ENCODE peak calls at places on chromosomes 16 and 17, in five cellular contexts. One of them, this sample, is unnamed.

GRCh38 chr17:732788-733720 is 658 bp downstream of the TLCD3A start:
- DNase-seq in GM10248: peak; percentile 52
- DNase-seq in B cell: peak; percentile 37
- DNase-seq in K562: peak; percentile 34
- DNase-seq in HCT116: no peak
- DNase-seq in this sample: no peak

GRCh38 chr17:67490471-67490870 is 113.4 kb downstream of the PITPNC1 start:
- DNase-seq in K562: no peak
- DNase-seq in HCT116: no peak
- DNase-seq in B cell: no peak
- DNase-seq in GM10248: no peak
- DNase-seq in this sample: no peak

GRCh38 chr17:43366809-43367587 is 31.8 kb upstream of the ARL4D start:
- DNase-seq in HCT116: no peak
- DNase-seq in GM10248: no peak
- DNase-seq in K562: no peak
- DNase-seq in B cell: no peak
- DNase-seq in this sample: no peak

GRCh38 chr17:44960654-44961053 is 7.4 kb downstream of the C1QL1 start:
- DNase-seq in GM10248: no peak
- DNase-seq in K562: no peak
- DNase-seq in HCT116: no peak
- DNase-seq in B cell: no peak
- DNase-seq in this sample: peak; percentile 8

GRCh38 chr16:59913666-59914065 is 1179.5 kb upstream of the GOT2 start:
- DNase-seq in GM10248: no peak
- DNase-seq in K562: no peak
- DNase-seq in B cell: no peak
- DNase-seq in HCT116: no peak
- DNase-seq in this sample: no peak

GRCh38 chr17:16189791-16190348 is 25.5 kb downstream of the NCOR1 start:
- DNase-seq in GM10248: no peak
- DNase-seq in K562: no peak
- DNase-seq in HCT116: no peak
- DNase-seq in B cell: no peak
- DNase-seq in this sample: no peak

GRCh38 chr16:68760671-68761275 is 23.7 kb downstream of the CDH1 start:
- DNase-seq in HCT116: no peak
- DNase-seq in GM10248: peak; percentile 74
- DNase-seq in B cell: no peak
- DNase-seq in K562: peak; percentile 54
- DNase-seq in this sample: no peak

GRCh38 chr17:30064738-30065137 is 51.9 kb upstream of the NSRP1 start:
- DNase-seq in HCT116: no peak
- DNase-seq in B cell: no peak
- DNase-seq in GM10248: no peak
- DNase-seq in K562: no peak
- DNase-seq in this sample: no peak

GRCh38 chr17:50668838-50669581 is 34.3 kb downstream of the ABCC3 start:
- DNase-seq in B cell: no peak
- DNase-seq in K562: no peak
- DNase-seq in GM10248: no peak
- DNase-seq in HCT116: no peak
- DNase-seq in this sample: no peak

GRCh38 chr17:27555364-27555763 is 75.6 kb upstream of the LGALS9 start:
- DNase-seq in B cell: no peak
- DNase-seq in HCT116: no peak
- DNase-seq in K562: no peak
- DNase-seq in GM10248: no peak
- DNase-seq in this sample: no peak

GRCh38 chr16:72024862-72025382 is 16.4 kb downstream of the DHODH start:
- DNase-seq in GM10248: no peak
- DNase-seq in B cell: no peak
- DNase-seq in HCT116: no peak
- DNase-seq in K562: no peak
- DNase-seq in this sample: no peak

GRCh38 chr16:21117567-21117966 is 33.1 kb downstream of the DNAH3 start:
- DNase-seq in B cell: no peak
- DNase-seq in HCT116: no peak
- DNase-seq in GM10248: no peak
- DNase-seq in K562: no peak
- DNase-seq in this sample: no peak

GRCh38 chr17:66667491-66668030 is 167.4 kb upstream of the CACNG5 start:
- DNase-seq in K562: no peak
- DNase-seq in GM10248: peak; percentile 45
- DNase-seq in B cell: no peak
- DNase-seq in HCT116: no peak
- DNase-seq in this sample: no peak

GRCh38 chr17:44170499-44171201 is at the start of gene ASB16:
- DNase-seq in B cell: peak; percentile 2
- DNase-seq in GM10248: no peak
- DNase-seq in K562: no peak
- DNase-seq in HCT116: no peak
- DNase-seq in this sample: no peak

GRCh38 chr17:50388728-50389127 is 8.6 kb downstream of the LRRC59 start:
- DNase-seq in HCT116: no peak
- DNase-seq in K562: no peak
- DNase-seq in B cell: no peak
- DNase-seq in GM10248: no peak
- DNase-seq in this sample: no peak

GRCh38 chr16:67825906-67826305 is 16.2 kb upstream of the THAP11 start:
- DNase-seq in B cell: no peak
- DNase-seq in GM10248: no peak
- DNase-seq in K562: no peak
- DNase-seq in HCT116: no peak
- DNase-seq in this sample: no peak

GRCh38 chr17:21249911-21250703 is 3.1 kb downstream of the NATD1 start:
- DNase-seq in GM10248: no peak
- DNase-seq in K562: no peak
- DNase-seq in B cell: no peak
- DNase-seq in HCT116: no peak
- DNase-seq in this sample: no peak
- TF ChIP-seq CTCF in GM10248: no peak
- TF ChIP-seq CTCF in K562: no peak
- TF ChIP-seq CTCF in B cell: no peak
- TF ChIP-seq CTCF in HCT116: no peak
- TF ChIP-seq CTCF in this sample: no peak

DNA sequence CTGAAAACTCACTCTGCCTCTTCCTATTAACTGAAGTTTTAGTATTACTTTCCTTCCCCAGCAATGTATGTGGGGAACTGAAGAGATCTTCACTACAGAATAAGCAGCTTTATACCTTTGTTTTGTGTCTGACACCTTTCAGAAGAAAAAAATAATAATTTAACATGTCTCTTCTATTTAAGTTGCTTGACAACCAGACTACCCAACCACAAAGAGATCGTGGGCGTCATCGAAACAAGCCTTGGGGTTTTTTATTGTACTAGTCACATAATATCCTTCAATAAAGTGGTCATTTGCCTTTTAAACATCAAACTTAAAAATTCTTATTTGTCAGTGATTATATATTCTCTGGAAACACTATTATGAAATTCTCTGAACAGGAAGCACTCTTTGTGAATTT is 123.7 kb downstream of the CHD9NB start:
- DNase-seq in GM10248: no peak
- DNase-seq in B cell: no peak
- DNase-seq in K562: no peak
- DNase-seq in HCT116: no peak
- DNase-seq in this sample: no peak
- TF ChIP-seq CTCF in GM10248: no peak
- TF ChIP-seq CTCF in B cell: no peak
- TF ChIP-seq CTCF in K562: no peak
- TF ChIP-seq CTCF in HCT116: no peak
- TF ChIP-seq CTCF in this sample: no peak

DNA sequence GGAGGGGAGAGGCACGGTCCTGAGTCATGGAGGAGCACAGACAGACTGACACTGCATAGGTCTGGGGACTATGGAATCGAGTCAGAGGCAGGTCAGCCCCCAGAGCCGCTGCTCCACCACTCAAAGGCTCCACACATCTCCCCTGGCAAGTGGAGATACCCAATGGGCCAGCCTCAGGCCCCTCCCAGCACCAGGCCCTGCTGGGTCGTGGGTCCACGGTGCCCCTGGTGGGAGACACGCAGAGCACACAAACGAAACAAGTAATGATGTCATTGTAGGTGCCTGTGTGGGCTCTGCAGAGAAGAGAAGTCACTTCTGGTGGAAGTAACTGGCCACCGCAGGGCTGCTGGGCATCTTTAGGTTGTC is 59.4 kb upstream of the ENPP7 start:
- DNase-seq in HCT116: no peak
- DNase-seq in K562: no peak
- DNase-seq in B cell: no peak
- DNase-seq in GM10248: no peak
- DNase-seq in this sample: no peak
- TF ChIP-seq CTCF in HCT116: no peak
- TF ChIP-seq CTCF in K562: no peak
- TF ChIP-seq CTCF in B cell: no peak
- TF ChIP-seq CTCF in GM10248: no peak
- TF ChIP-seq CTCF in this sample: no peak

DNA sequence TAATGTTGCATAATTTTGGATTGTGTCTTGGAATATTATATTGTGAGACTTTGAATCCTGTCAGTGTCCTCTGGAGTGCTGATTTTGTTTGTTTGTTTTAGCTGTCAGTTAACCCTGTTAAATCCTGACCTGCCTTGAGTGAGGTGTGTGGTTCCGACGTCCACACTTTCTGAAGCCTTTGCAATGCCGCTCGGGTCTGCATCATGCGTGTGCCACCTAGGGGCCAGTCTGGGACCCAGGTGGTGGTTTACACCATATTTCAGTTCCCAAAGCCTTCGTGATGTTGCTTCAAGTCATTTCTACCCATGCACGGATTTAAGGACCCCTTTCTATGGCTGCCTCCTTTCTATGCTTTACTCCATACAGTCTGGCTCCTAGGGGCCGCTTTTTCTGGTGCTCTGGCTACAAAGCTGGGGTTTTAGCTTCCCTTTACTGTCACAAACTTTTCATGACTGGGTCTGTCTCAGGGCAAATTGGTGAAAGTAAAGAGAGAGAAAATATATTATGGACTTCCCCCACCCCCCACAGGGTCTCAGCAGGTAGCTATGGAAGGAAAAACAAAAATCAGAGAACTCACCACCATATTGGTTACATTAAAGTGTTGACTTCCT is 11.4 kb upstream of the OR4D1 start:
- DNase-seq in B cell: no peak
- DNase-seq in HCT116: peak; percentile 54
- DNase-seq in K562: peak; percentile 30
- DNase-seq in GM10248: no peak
- DNase-seq in this sample: no peak
- TF ChIP-seq CTCF in B cell: no peak
- TF ChIP-seq CTCF in HCT116: peak; percentile 90
- TF ChIP-seq CTCF in K562: peak; percentile 56
- TF ChIP-seq CTCF in GM10248: no peak
- TF ChIP-seq CTCF in this sample: peak; percentile 50

DNA sequence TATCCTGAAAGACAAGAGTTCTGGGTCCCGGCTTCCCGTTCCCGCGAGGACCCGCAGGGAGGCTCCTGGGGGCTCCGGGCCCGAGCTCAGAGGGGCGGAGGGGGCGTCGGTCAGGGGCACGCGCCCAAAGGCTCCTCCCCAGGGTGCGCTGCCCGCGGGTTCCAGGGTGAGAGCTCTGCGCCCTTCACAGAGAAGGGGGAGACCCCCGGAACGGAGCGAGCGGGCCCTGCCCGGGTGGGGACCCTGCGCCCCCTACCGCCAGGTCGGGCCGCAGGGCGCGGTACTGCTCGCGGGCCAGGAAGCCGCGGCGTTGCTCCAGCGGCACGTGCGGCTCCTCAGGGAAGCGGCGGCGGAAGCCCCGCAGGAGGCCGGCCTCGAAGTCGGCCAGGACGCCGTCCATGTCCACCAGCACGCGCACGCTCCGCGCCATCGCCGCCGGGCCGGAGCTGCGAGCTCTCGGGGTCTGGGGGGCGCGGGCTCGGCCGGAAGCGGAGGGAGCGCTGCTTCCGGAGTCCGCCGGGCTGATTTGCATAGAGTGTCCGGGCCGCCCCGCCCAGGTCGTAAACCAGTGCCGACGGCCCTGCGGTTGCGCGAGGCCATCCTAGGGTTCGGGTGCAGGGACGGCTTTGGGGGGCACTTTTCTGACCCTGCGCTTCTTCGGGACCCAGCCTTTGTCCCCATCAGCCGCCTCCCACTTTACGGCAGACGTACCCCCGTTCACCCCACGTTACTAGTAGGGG is at the start of gene NT5C:
- DNase-seq in HCT116: no peak
- DNase-seq in B cell: peak; percentile 84
- DNase-seq in GM10248: peak; percentile 92
- DNase-seq in K562: peak; percentile 88
- DNase-seq in this sample: peak; percentile 72
- TF ChIP-seq CTCF in HCT116: peak; percentile 73
- TF ChIP-seq CTCF in B cell: peak; percentile 73
- TF ChIP-seq CTCF in GM10248: peak; percentile 73
- TF ChIP-seq CTCF in K562: peak; percentile 75
- TF ChIP-seq CTCF in this sample: peak; percentile 63

DNA sequence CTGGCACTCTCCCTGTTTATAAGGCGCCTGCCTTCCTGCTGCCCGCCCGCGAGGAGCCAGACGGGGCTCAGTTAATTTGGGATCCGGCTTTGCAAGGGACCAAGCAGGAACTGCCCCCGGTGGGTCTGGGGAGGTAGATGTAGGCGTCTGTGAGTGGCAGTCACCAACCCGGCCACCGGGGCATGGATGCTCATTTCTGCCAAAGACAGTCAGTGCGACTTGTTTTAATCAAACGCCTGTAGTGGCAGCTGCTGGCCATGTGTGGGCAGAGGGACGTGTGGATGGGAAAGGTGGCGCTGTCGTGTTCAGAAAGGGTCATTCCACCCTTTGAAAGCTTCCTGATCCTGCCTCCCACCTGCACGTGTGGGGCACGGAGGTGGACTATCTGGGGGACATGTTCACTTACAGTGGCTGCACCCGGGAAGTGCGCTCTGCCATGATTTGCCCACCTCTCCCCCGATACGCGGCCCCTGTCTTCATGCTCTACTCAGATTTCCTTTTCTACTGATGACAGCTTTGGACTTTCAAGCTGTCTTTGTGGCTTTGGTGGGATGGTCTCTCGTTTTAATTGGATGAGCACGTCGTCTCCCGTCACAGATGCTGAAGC is 60.3 kb upstream of the CIBAR2 start:
- DNase-seq in GM10248: no peak
- DNase-seq in K562: peak; percentile 53
- DNase-seq in B cell: no peak
- DNase-seq in HCT116: peak; percentile 65
- DNase-seq in this sample: peak; percentile 45
- TF ChIP-seq CTCF in GM10248: peak; percentile 45
- TF ChIP-seq CTCF in K562: peak; percentile 72
- TF ChIP-seq CTCF in B cell: no peak
- TF ChIP-seq CTCF in HCT116: peak; percentile 80
- TF ChIP-seq CTCF in this sample: peak; percentile 65

GRCh38 chr17:68832140-68832871 is 122.9 kb downstream of the ABCA8 start:
- DNase-seq in HCT116: no peak
- DNase-seq in B cell: no peak
- DNase-seq in GM10248: no peak
- DNase-seq in K562: no peak
- DNase-seq in this sample: no peak
- TF ChIP-seq CTCF in HCT116: no peak
- TF ChIP-seq CTCF in B cell: no peak
- TF ChIP-seq CTCF in GM10248: no peak
- TF ChIP-seq CTCF in K562: no peak
- TF ChIP-seq CTCF in this sample: no peak

GRCh38 chr17:8288336-8289102 is at the start of gene RANGRF:
- DNase-seq in HCT116: peak; percentile 62
- DNase-seq in K562: peak; percentile 82
- DNase-seq in B cell: peak; percentile 80
- DNase-seq in GM10248: peak; percentile 94
- DNase-seq in this sample: peak; percentile 97
- TF ChIP-seq CTCF in HCT116: no peak
- TF ChIP-seq CTCF in K562: no peak
- TF ChIP-seq CTCF in B cell: no peak
- TF ChIP-seq CTCF in GM10248: no peak
- TF ChIP-seq CTCF in this sample: no peak

This sample was measured in D721Med.